ENCODE peak calls at places on chromosomes 16 and 17, in six cellular contexts. P is lower leg skin, E is esophagus squamous epithelium, L is Peyer's patch, R is tibial nerve, D is transverse colon. Z is an unnamed sample.

GRCh38 chr17:31581022-31581483 is 189.6 kb downstream of the RAB11FIP4 start:
- DNase-seq in E (no peak), D (peak), L (no peak), P (no peak), R (no peak), Z (peak)

GRCh38 chr16:2031081-2031577 is 4.4 kb downstream of the NHERF2 start:
- DNase-seq in R (no peak), L (no peak), D (no peak), P (no peak), E (no peak), Z (peak)

GRCh38 chr17:77489898-77490265 is 349.1 kb downstream of the SEC14L1 start:
- DNase-seq in P (peak), D (peak), E (no peak), L (peak), R (peak), Z (no peak)

GRCh38 chr17:2120550-2121335 is 65.8 kb downstream of the HIC1 start:
- DNase-seq in P (no peak), E (no peak), L (no peak), D (no peak), R (no peak), Z (no peak)

GRCh38 chr17:31680126-31680525 is 178.9 kb downstream of the COPRS start:
- DNase-seq in E (no peak), D (no peak), R (no peak), L (no peak), P (no peak), Z (no peak)

GRCh38 chr16:24070851-24071250 is 185.3 kb upstream of the CACNG3 start:
- DNase-seq in R (no peak), L (no peak), E (no peak), D (no peak), P (no peak), Z (no peak)

GRCh38 chr16:12833939-12834338 is 30.3 kb upstream of the CPPED1 start:
- DNase-seq in E (no peak), R (no peak), L (no peak), P (no peak), D (no peak), Z (no peak)

GRCh38 chr16:13957197-13958078 is 37.5 kb downstream of the ERCC4 start:
- DNase-seq in E (no peak), L (peak), P (peak), D (peak), R (peak), Z (peak)

GRCh38 chr17:17975441-17975840 is 2.8 kb downstream of the DRC3 start:
- DNase-seq in D (no peak), E (no peak), L (no peak), P (no peak), R (no peak), Z (no peak)

GRCh38 chr17:17970699-17971430 is 1.3 kb downstream of the TOM1L2 start:
- DNase-seq in P (no peak), E (no peak), L (no peak), R (no peak), D (no peak), Z (no peak)

GRCh38 chr17:17971431-17972125 is 622 bp downstream of the TOM1L2 start:
- DNase-seq in P (no peak), D (peak), R (peak), E (no peak), L (no peak), Z (peak)

GRCh38 chr17:17972952-17973254 is 241 bp downstream of the DRC3 start:
- DNase-seq in L (no peak), R (no peak), P (no peak), E (no peak), D (no peak), Z (no peak)

DNA sequence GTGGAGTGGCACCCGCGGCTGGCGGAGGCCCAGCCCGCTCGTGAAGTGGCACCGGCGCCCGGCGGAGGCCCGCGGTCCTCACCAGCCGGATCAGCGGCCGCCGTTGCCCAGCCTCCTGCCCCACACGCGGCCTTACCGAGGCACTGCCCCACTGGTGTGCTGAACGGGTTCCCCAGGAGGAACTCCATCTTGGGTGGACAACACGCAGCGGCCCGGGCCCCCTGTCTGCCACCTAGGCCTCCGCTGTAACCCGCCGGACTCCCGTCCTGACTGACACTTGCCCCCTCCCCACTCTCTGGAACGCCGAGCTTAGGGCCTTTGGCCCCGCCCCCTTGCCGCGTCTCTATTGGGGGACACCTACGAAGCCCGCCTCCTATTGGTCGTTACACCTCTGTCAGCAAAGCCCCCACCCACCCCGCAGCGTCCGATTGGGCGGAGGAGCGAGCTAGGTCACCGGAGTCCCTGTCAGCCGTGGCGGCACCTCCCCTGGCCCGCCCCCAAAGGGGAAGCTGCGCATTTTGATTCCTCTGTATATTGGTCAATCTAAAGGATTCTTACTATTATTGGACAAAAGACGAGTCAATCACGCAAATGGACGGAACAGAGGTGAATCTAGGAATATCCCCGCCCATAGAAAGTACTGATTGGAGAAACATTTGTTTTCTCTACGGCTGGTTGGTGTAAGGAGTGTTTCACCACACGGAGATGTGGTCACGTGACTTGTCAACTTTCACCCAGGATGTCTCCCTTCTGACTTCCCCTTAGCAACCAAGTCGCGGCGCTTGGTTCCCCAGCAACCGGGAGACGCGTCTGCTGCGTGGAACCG is at the start of the genes DRC3 and TOM1L2:
- DNase-seq in R (peak), D (peak), E (peak), L (peak), P (peak), Z (peak)
- TF ChIP-seq POLR2A in R (peak), D (peak), E (no peak), L (peak), P (peak), Z (peak)

DNA sequence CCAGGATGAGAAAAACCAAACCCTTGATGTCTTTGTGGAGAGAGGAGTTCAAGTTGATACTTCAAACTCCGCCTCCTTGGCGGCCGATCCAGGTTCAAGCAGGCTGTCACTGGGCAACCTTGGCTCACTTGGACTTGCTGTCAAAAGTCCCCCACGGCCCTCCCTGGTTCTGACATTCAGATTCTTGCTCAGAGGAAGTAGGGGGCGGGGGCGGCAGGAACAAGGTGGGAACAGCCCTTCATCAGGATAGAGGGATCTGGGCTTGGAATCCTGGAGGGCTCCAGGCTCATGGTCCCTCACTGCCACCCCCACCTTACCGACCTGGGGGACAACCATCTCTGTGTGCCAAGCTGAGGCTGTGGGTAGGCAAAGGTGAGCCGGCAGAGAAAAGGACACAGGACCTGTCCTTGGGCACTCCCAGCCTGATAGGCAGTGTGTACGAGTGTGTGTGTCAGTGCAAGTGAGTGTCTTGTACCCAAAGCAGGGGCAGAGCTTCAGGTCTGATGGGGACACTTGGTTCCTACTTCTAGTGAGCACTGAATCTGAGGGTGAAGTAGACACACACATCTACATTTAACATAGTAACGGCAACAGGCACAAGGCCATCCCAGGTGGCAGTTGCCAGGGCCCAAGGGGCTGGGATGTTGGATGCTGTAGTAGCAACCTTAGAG is 6.6 kb upstream of the TSPOAP1 start:
- DNase-seq in D (no peak), E (no peak), R (no peak), L (peak), P (no peak), Z (no peak)
- H3K4me3 ChIP-seq in D (no peak), E (no peak), R (no peak), L (peak), P (no peak), Z (no peak)

GRCh38 chr17:37744961-37745800 is at the start of gene HNF1B:
- DNase-seq in R (no peak), P (no peak), L (peak), E (no peak), D (peak), Z (peak)
- TF ChIP-seq POLR2A in R (no peak), P (no peak), L (peak), E (no peak), D (peak), Z (peak)

DNA sequence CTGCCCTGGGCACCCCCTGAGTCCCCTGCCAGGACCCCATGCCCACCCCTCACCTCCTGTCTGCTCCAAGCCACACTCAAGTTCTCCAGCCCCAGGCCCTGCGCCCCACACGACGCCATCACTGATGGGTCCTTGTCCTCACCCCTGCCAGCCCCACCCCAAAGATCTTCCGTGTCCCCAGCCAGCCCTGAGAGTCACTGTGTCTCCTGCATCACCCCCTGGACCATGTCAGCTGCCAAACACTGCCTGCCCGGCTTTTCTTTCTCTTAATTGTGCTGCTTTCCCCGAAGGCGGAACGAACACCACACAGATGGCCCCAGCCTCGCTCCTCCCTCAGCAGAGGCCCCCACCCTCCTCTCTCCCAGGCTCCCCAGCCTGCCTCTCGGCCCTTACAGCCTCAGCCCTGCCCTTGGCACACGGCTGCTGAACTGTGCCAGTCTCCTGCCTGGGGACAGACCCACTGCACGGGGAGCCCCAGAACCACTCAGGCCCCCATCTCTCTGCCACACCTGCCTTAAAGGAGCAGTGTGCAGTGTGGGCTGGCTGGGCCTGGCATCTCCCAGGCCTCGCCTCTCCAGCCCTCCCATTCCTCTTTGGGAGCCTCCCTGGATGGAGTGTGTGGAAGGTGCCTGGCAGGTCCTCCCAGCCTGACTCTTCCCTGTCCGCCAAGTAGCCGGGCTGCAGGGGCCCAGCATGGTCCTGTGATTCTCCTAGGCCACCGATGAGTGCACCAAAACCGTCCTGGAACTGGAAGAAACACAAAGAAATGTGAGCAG is 4.7 kb upstream of the GAA start:
- DNase-seq in R (no peak), P (no peak), L (no peak), D (no peak), E (no peak), Z (no peak)
- H3K4me3 ChIP-seq in R (no peak), P (no peak), L (no peak), D (no peak), E (no peak), Z (no peak)

GRCh38 chr17:48241131-48241591 is 133.6 kb downstream of the SNX11 start:
- DNase-seq in E (no peak), R (peak), L (no peak), D (no peak), P (peak), Z (peak)
- TF ChIP-seq POLR2A in E (no peak), R (no peak), L (no peak), D (no peak), P (no peak), Z (no peak)

GRCh38 chr17:61461586-61461966 is 9.4 kb downstream of the TBX4 start:
- DNase-seq in R (no peak), L (peak), D (no peak), P (no peak), E (no peak), Z (no peak)
- H3K4me3 ChIP-seq in R (no peak), L (peak), D (no peak), P (no peak), E (peak), Z (peak)